ENCODE peak calls at places on chromosomes 16 and 17, in six cellular contexts. Y is WTC11, A is HEK293T, R is K562, S is HepG2, J is GM12878. D is an unnamed sample.
A peak's percentile ranks its signal among the peaks of the same experiment; 100 is the strongest.

GRCh38 chr16:89187337-89188063 is 12.8 kb downstream of the SLC22A31 start:
- DNase-seq in Y (no peak), A (no peak), J (no peak), R (peak; percentile 32), S (no peak), D (no peak)

GRCh38 chr17:54559883-54560282 is 340.8 kb upstream of the TOM1L1 start:
- DNase-seq in J (no peak), A (no peak), Y (no peak), R (no peak), S (no peak), D (no peak)

GRCh38 chr17:43341705-43342600 is 56.8 kb upstream of the ARL4D start:
- DNase-seq in R (no peak), Y (no peak), S (no peak), J (no peak), A (no peak), D (no peak)

GRCh38 chr16:55655709-55656694 is at the start of gene SLC6A2:
- DNase-seq in J (no peak), A (peak; percentile 34), S (no peak), R (no peak), Y (peak; percentile 67), D (peak; percentile 21)

GRCh38 chr17:17180741-17181525 is 25.2 kb downstream of the PLD6 start:
- DNase-seq in S (no peak), Y (no peak), J (no peak), A (no peak), R (no peak), D (no peak)

GRCh38 chr16:73010150-73010676 is 37.7 kb downstream of the ZFHX3 start:
- DNase-seq in A (no peak), R (no peak), Y (no peak), S (no peak), J (no peak), D (no peak)

GRCh38 chr17:18980682-18981384 is 23.7 kb downstream of the FAM83G start:
- DNase-seq in A (no peak), J (no peak), S (peak; percentile 60), Y (no peak), R (no peak), D (no peak)

GRCh38 chr16:11085025-11085485 is 140.7 kb downstream of the CLEC16A start:
- DNase-seq in J (no peak), R (no peak), S (no peak), Y (no peak), A (no peak), D (no peak)

GRCh38 chr16:81693467-81694303 is 85.4 kb upstream of the PLCG2 start:
- DNase-seq in J (no peak), Y (no peak), A (no peak), R (no peak), S (no peak), D (no peak)

GRCh38 chr16:84274515-84274914 is 20.2 kb upstream of the WFDC1 start:
- DNase-seq in Y (no peak), J (no peak), S (no peak), A (no peak), R (no peak), D (no peak)

GRCh38 chr17:8001976-8002645 is at the start of gene GUCY2D:
- DNase-seq in S (no peak), A (no peak), R (no peak), J (no peak), Y (no peak), D (no peak)

GRCh38 chr17:14871921-14872320 is 393.2 kb downstream of the PMP22 start:
- DNase-seq in A (no peak), S (no peak), Y (no peak), J (no peak), R (no peak), D (no peak)

GRCh38 chr17:78414178-78415162 is 36.0 kb downstream of the PGS1 start:
- DNase-seq in R (no peak), S (no peak), J (no peak), A (no peak), Y (no peak), D (no peak)

GRCh38 chr16:24273511-24273910 is 17.4 kb downstream of the CACNG3 start:
- DNase-seq in R (no peak), S (no peak), A (no peak), J (no peak), Y (no peak), D (no peak)

GRCh38 chr16:15811778-15812750 is 44.8 kb downstream of the MYH11 start:
- DNase-seq in S (no peak), J (no peak), A (no peak), R (no peak), Y (no peak), D (no peak)

GRCh38 chr16:28304214-28304613 is 11.9 kb downstream of the SBK1 start:
- DNase-seq in R (peak; percentile 79), Y (peak; percentile 74), S (peak; percentile 48), J (no peak), A (peak; percentile 33), D (no peak)

GRCh38 chr16:64864232-64864803 is 257.5 kb downstream of the CDH11 start:
- DNase-seq in A (no peak), S (no peak), Y (no peak), J (no peak), R (no peak), D (no peak)

GRCh38 chr16:60346256-60346655 is 1612.1 kb upstream of the GOT2 start:
- DNase-seq in Y (no peak), J (no peak), R (no peak), A (no peak), S (no peak), D (no peak)

GRCh38 chr17:6398955-6399354 is 36.0 kb downstream of the AIPL1 start:
- DNase-seq in A (no peak), Y (no peak), S (no peak), R (no peak), J (no peak), D (no peak)

GRCh38 chr16:4372315-4372577 is 598 bp downstream of the VASN start:
- DNase-seq in Y (no peak), R (no peak), A (no peak), S (no peak), J (no peak), D (no peak)

GRCh38 chr16:4375717-4376116 is 4.1 kb downstream of the VASN start:
- DNase-seq in R (no peak), Y (no peak), A (no peak), S (no peak), J (no peak), D (no peak)

GRCh38 chr16:4373356-4373908 is 1.8 kb downstream of the VASN start:
- DNase-seq in R (no peak), S (no peak), A (no peak), Y (no peak), J (no peak), D (no peak)

GRCh38 chr16:4372578-4373355 is 1.1 kb downstream of the VASN start:
- DNase-seq in J (no peak), A (no peak), Y (no peak), R (peak; percentile 11), S (peak; percentile 86), D (no peak)

DNA sequence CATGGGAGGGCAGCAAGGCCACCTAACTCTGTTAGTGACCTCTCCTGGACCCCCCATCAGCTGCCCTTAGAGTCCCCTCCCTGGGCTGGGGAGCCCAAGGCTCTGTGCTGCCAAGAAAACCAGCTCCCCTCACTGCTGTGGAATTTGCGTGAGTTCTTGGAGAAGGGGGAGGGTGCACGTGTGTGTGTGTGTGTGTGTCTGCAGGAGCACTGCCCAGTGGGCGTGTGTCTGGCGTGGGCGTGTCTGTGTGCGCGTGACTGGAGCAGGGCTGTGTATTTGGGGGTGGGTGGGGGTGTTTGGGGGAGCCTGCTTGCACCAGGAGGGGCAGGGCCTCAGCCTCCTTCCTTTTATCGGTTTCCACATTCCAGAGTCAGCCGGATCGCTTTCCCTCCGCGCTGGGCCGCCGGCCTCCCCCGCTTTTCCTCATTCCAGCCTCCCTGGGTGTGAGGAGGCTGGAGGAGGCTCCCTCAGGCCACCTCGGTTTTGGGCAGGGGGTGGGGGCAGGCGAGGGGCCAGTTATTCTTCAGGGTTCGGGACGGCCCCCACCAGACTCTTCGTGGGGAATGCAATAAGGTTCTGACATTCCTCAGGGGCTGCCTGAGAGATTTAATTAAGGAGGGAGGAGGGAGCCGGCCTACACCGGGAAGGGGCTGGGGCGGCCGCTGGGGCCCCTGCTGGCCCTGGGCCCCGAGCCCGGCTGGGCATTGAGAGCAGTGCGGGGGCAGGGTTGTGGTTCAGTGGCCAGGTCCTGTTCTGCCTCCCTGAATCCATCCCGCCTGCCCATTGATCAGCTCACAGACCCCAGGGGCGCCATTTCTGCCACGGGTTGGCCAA is 2.5 kb downstream of the VASN start:
- DNase-seq in A (no peak), S (no peak), J (no peak), R (peak; percentile 61), Y (peak; percentile 68), D (no peak)
- TF ChIP-seq SP1 in A (no peak), S (no peak), J (no peak), R (no peak), Y (no peak), D (no peak)

GRCh38 chr16:66899310-66899944 is 19.1 kb downstream of the PDP2 start:
- DNase-seq in S (no peak), A (no peak), Y (no peak), R (no peak), J (no peak), D (no peak)

GRCh38 chr16:66901626-66902025 is 17.1 kb downstream of the CDH16 start:
- DNase-seq in A (no peak), Y (no peak), S (no peak), J (no peak), R (no peak), D (no peak)

GRCh38 chr16:66898933-66899309 is 18.6 kb downstream of the PDP2 start:
- DNase-seq in A (no peak), J (no peak), R (no peak), S (no peak), Y (no peak), D (no peak)

GRCh38 chr16:66900721-66901441 is 17.8 kb downstream of the CDH16 start:
- DNase-seq in R (peak; percentile 93), J (no peak), S (no peak), A (no peak), Y (no peak), D (no peak)

GRCh38 chr16:66899945-66900688 is 18.6 kb downstream of the CDH16 start:
- DNase-seq in Y (no peak), A (peak; percentile 57), R (peak; percentile 85), S (peak; percentile 72), J (no peak), D (no peak)
- TF ChIP-seq SP1 in Y (no peak), A (no peak), R (peak; percentile 60), S (no peak), J (no peak), D (peak; percentile 11)

DNA sequence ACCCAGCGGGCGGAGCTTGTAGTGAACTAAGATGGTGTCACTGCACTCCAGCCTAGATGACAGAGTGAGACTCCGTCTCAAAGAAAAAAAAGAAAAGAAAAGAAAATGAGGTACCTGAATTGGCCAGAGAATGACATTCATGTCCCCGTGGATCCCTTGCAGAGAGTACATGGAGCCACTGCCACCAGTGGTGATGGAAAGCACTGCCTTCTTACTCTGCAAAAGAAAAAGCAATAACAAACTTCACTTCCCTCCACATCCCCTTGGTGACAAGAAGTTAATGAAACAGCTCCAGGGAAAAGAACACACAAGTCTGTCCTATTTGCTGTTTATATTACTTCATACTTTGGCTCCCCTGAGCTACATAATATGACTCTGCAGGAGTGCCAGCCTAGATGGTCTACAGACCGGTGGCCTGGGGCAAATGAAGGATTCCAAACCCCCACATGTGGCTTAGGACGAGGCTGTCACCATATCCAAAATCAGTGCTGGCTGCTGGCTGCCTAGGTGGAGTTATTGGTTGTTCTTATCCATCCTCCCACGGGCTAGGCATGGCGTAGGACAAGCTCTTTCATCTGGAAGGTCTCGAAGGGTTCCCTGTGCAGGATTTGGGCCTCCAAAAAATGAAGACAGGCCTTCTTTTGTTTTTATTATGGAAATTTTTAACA is 13.3 kb downstream of the NQO1 start:
- DNase-seq in R (no peak), Y (no peak), A (no peak), S (no peak), J (no peak), D (no peak)
- TF ChIP-seq SP1 in R (no peak), Y (no peak), A (no peak), S (no peak), J (no peak), D (no peak)

GRCh38 chr17:33647976-33648375 is 354.9 kb upstream of the ASIC2 start:
- DNase-seq in J (no peak), Y (no peak), A (peak; percentile 9), S (no peak), R (no peak), D (no peak)
- TF ChIP-seq SP1 in J (no peak), Y (no peak), A (no peak), S (no peak), R (no peak), D (no peak)